ENCODE peak calls at places on chromosomes 11 and 22, in four cellular contexts. One of them, this sample, is unnamed.

GRCh38 chr11:62694455-62695167 is 5.3 kb upstream of the LRRN4CL start:
- DNase-seq in mesenchymal stem cell: peak; percentile 84
- DNase-seq in activated CD4-positive, CD25-positive, alpha-beta regulatory T cell treated with anti-CD3 and anti-CD28 coated beads, Interleukin-2, amount 50 U/mL, for 72 hours: peak; percentile 72
- DNase-seq in kidney: no peak
- DNase-seq in this sample: peak; percentile 71

GRCh38 chr11:128311742-128312719 is 275.3 kb downstream of the ETS1 start:
- DNase-seq in mesenchymal stem cell: no peak
- DNase-seq in activated CD4-positive, CD25-positive, alpha-beta regulatory T cell treated with anti-CD3 and anti-CD28 coated beads, Interleukin-2, amount 50 U/mL, for 72 hours: no peak
- DNase-seq in kidney: no peak
- DNase-seq in this sample: no peak

GRCh38 chr11:134518616-134519389 is 106.8 kb upstream of the B3GAT1 start:
- DNase-seq in mesenchymal stem cell: no peak
- DNase-seq in activated CD4-positive, CD25-positive, alpha-beta regulatory T cell treated with anti-CD3 and anti-CD28 coated beads, Interleukin-2, amount 50 U/mL, for 72 hours: no peak
- DNase-seq in kidney: peak; percentile 55
- DNase-seq in this sample: no peak

GRCh38 chr22:46815132-46815531 is 52.7 kb downstream of the TBC1D22A start:
- DNase-seq in mesenchymal stem cell: no peak
- DNase-seq in activated CD4-positive, CD25-positive, alpha-beta regulatory T cell treated with anti-CD3 and anti-CD28 coated beads, Interleukin-2, amount 50 U/mL, for 72 hours: no peak
- DNase-seq in kidney: peak; percentile 71
- DNase-seq in this sample: no peak

GRCh38 chr22:40450651-40451050 is 80.3 kb downstream of the SGSM3 start:
- DNase-seq in mesenchymal stem cell: no peak
- DNase-seq in activated CD4-positive, CD25-positive, alpha-beta regulatory T cell treated with anti-CD3 and anti-CD28 coated beads, Interleukin-2, amount 50 U/mL, for 72 hours: no peak
- DNase-seq in kidney: no peak
- DNase-seq in this sample: no peak

GRCh38 chr11:35162795-35163194 is 23.8 kb downstream of the CD44 start:
- DNase-seq in mesenchymal stem cell: peak; percentile 81
- DNase-seq in activated CD4-positive, CD25-positive, alpha-beta regulatory T cell treated with anti-CD3 and anti-CD28 coated beads, Interleukin-2, amount 50 U/mL, for 72 hours: no peak
- DNase-seq in kidney: no peak
- DNase-seq in this sample: no peak

GRCh38 chr11:117945047-117945820 is 16.0 kb upstream of the TMPRSS13 start:
- DNase-seq in mesenchymal stem cell: no peak
- DNase-seq in activated CD4-positive, CD25-positive, alpha-beta regulatory T cell treated with anti-CD3 and anti-CD28 coated beads, Interleukin-2, amount 50 U/mL, for 72 hours: no peak
- DNase-seq in kidney: no peak
- DNase-seq in this sample: no peak

GRCh38 chr11:106917973-106918372 is 100.3 kb downstream of the GUCY1A2 start:
- DNase-seq in mesenchymal stem cell: peak; percentile 5
- DNase-seq in activated CD4-positive, CD25-positive, alpha-beta regulatory T cell treated with anti-CD3 and anti-CD28 coated beads, Interleukin-2, amount 50 U/mL, for 72 hours: no peak
- DNase-seq in kidney: no peak
- DNase-seq in this sample: no peak

GRCh38 chr22:46587492-46588278 is 32.5 kb upstream of the GRAMD4 start:
- DNase-seq in mesenchymal stem cell: no peak
- DNase-seq in activated CD4-positive, CD25-positive, alpha-beta regulatory T cell treated with anti-CD3 and anti-CD28 coated beads, Interleukin-2, amount 50 U/mL, for 72 hours: peak; percentile 51
- DNase-seq in kidney: peak; percentile 84
- DNase-seq in this sample: no peak

GRCh38 chr11:118785362-118785761 is 5.6 kb downstream of the DDX6 start:
- DNase-seq in mesenchymal stem cell: peak; percentile 32
- DNase-seq in activated CD4-positive, CD25-positive, alpha-beta regulatory T cell treated with anti-CD3 and anti-CD28 coated beads, Interleukin-2, amount 50 U/mL, for 72 hours: no peak
- DNase-seq in kidney: no peak
- DNase-seq in this sample: no peak

GRCh38 chr11:133137270-133137669 is 395.0 kb downstream of the OPCML start:
- DNase-seq in mesenchymal stem cell: no peak
- DNase-seq in activated CD4-positive, CD25-positive, alpha-beta regulatory T cell treated with anti-CD3 and anti-CD28 coated beads, Interleukin-2, amount 50 U/mL, for 72 hours: no peak
- DNase-seq in kidney: no peak
- DNase-seq in this sample: no peak

GRCh38 chr11:79431535-79431934 is 9.3 kb downstream of the TENM4 start:
- DNase-seq in mesenchymal stem cell: no peak
- DNase-seq in activated CD4-positive, CD25-positive, alpha-beta regulatory T cell treated with anti-CD3 and anti-CD28 coated beads, Interleukin-2, amount 50 U/mL, for 72 hours: no peak
- DNase-seq in kidney: no peak
- DNase-seq in this sample: no peak

This sample was measured in mesothelial cell of epicardium.